ENCODE peak calls at places on chromosomes 12 and 14, in eight cellular contexts. I is mucosa of descending colon; A is IMR-90; L is lower leg skin; Q is fibroblast of lung; G is progenitor cell of endocrine pancreas; W is cardiac fibroblast; X is activated CD8-positive, alpha-beta T cell treated with anti-CD3 and anti-CD28 coated beads for 36 hours. N is an unnamed sample.
A peak's percentile ranks its signal among the peaks of the same experiment; 100 is the strongest.

GRCh38 chr12:116631619-116632018 is 72.4 kb downstream of the MAP1LC3B2 start:
- DNase-seq in X (no peak), I (no peak), G (no peak), Q (no peak), L (no peak), W (no peak), A (no peak), N (no peak)

GRCh38 chr12:89874146-89874545 is 165.5 kb upstream of the ATP2B1 start:
- DNase-seq in A (peak; percentile 18), X (no peak), G (no peak), W (peak; percentile 18), L (no peak), I (no peak), Q (peak; percentile 51), N (no peak)

GRCh38 chr14:37036669-37037341 is 135.6 kb downstream of the SLC25A21 start:
- DNase-seq in X (no peak), W (no peak), Q (peak; percentile 63), G (no peak), L (no peak), A (peak; percentile 41), I (no peak), N (no peak)

GRCh38 chr14:54438703-54439102 is 2.5 kb downstream of the CNIH1 start:
- DNase-seq in A (no peak), W (no peak), G (no peak), I (no peak), X (no peak), L (no peak), Q (no peak), N (no peak)

GRCh38 chr12:74539765-74540526 is 2.3 kb downstream of the ATXN7L3B start:
- DNase-seq in G (no peak), W (peak; percentile 5), L (no peak), A (no peak), I (no peak), Q (no peak), X (no peak), N (no peak)

GRCh38 chr12:108773798-108774788 is 42.8 kb upstream of the CORO1C start:
- DNase-seq in Q (peak; percentile 85), A (peak; percentile 68), L (peak; percentile 95), G (no peak), W (peak; percentile 94), I (peak; percentile 88), X (no peak), N (no peak)

GRCh38 chr14:101719708-101720107 is 41.8 kb upstream of the PPP2R5C start:
- DNase-seq in A (no peak), Q (no peak), X (no peak), W (no peak), G (no peak), L (peak; percentile 72), I (no peak), N (no peak)

GRCh38 chr12:117842630-117843029 is 126.2 kb downstream of the KSR2 start:
- DNase-seq in W (no peak), L (no peak), G (no peak), Q (no peak), I (no peak), A (no peak), X (no peak), N (no peak)

GRCh38 chr14:100222219-100223093 is 16.5 kb upstream of the YY1 start:
- DNase-seq in G (no peak), I (peak; percentile 62), W (no peak), Q (no peak), A (no peak), X (no peak), L (no peak), N (no peak)

GRCh38 chr12:66920205-66920604 is 241.3 kb upstream of the GRIP1 start:
- DNase-seq in X (no peak), I (no peak), A (no peak), Q (no peak), L (no peak), G (no peak), W (no peak), N (no peak)

GRCh38 chr14:99784508-99784907 is 8.7 kb upstream of the EML1 start:
- DNase-seq in G (no peak), Q (no peak), L (peak; percentile 60), I (no peak), A (no peak), W (no peak), X (no peak), N (no peak)

GRCh38 chr14:93299831-93300230 is 33.0 kb downstream of the BTBD7 start:
- DNase-seq in Q (no peak), G (no peak), X (no peak), A (no peak), L (no peak), W (peak; percentile 63), I (no peak), N (no peak)

GRCh38 chr12:62911288-62911687 is 23.7 kb downstream of the PPM1H start:
- DNase-seq in A (no peak), L (no peak), Q (no peak), X (no peak), W (no peak), I (no peak), G (no peak), N (no peak)

GRCh38 chr14:35631071-35631805 is 97.3 kb downstream of the INSM2 start:
- DNase-seq in A (peak; percentile 2), X (no peak), L (no peak), Q (no peak), I (no peak), G (no peak), W (no peak), N (no peak)

GRCh38 chr12:749871-750270 is 2.5 kb upstream of the WNK1 start:
- DNase-seq in W (no peak), L (no peak), I (no peak), G (no peak), A (no peak), Q (no peak), X (no peak), N (no peak)

GRCh38 chr14:98210045-98210678 is 1061.8 kb downstream of the BCL11B start:
- DNase-seq in L (no peak), X (peak; percentile 81), Q (no peak), I (peak; percentile 64), A (no peak), G (no peak), W (no peak), N (no peak)

GRCh38 chr14:69266572-69267345 is 6.8 kb downstream of the GALNT16 start:
- DNase-seq in L (no peak), I (no peak), G (no peak), X (no peak), A (no peak), Q (no peak), W (no peak), N (no peak)

GRCh38 chr12:62347922-62348650 is 87.9 kb downstream of the USP15 start:
- DNase-seq in X (no peak), W (no peak), Q (peak; percentile 39), I (no peak), G (no peak), L (no peak), A (peak; percentile 56), N (no peak)

GRCh38 chr14:91315844-91316267 is 71.4 kb upstream of the GPR68 start:
- DNase-seq in A (no peak), I (peak; percentile 86), G (no peak), W (no peak), Q (no peak), X (peak; percentile 98), L (no peak), N (peak; percentile 67)

DNA sequence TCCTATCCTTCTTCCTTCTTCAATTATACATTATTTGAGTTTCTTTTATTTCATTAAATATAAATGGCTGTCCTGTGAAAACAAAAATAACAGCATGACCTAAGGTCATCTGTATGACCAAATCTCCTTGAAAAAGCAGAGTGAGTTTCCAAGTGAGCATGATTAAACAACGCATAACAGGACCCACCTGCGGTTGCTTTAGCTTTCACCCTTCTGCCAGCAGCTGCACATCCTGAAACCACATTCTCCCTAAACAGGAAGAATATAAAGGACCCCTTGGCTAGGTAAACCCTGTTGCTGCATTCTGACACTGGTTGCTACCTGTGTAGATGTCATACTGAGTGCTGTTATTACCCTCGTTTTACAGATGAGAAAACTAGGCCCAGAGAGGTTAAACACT is 42.8 kb upstream of the CPM start:
- DNase-seq in W (no peak), L (no peak), Q (no peak), G (no peak), X (no peak), I (no peak), A (no peak), N (no peak)
- TF ChIP-seq CTCF in W (no peak), L (no peak), Q (no peak), G (no peak), X (no peak), I (no peak), A (no peak), N (no peak)

DNA sequence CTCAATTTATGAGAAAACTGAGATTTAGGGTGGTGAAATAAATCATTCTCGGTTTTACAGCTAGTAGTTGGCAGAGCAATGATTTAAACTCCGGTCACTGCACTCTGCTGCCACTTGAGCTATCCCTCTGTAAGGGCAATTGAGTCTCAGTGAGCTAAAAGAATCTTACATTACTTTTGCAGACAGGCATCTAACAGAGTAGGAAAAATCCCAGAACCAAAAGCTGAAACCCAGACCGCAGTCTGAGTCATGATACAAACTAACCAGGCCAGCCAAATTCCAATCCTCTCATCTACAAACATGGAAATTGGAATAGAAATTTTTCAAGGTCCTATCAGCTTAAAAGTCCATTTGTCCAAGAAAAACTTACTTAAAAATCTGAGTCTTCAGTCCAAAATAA is 73.7 kb downstream of the ANKS1B start:
- DNase-seq in L (no peak), I (no peak), G (no peak), W (peak; percentile 83), Q (peak; percentile 84), A (peak; percentile 89), X (no peak), N (no peak)
- TF ChIP-seq CTCF in L (no peak), I (no peak), G (no peak), W (no peak), Q (no peak), A (no peak), X (no peak), N (no peak)

GRCh38 chr12:57897296-57897974 is 43.9 kb upstream of the ATP23 start:
- DNase-seq in L (no peak), I (no peak), W (no peak), A (no peak), X (no peak), G (no peak), Q (no peak), N (no peak)

GRCh38 chr12:57895337-57896138 is 45.8 kb upstream of the ATP23 start:
- DNase-seq in A (peak; percentile 52), L (no peak), Q (no peak), W (no peak), I (no peak), X (no peak), G (no peak), N (no peak)

GRCh38 chr12:57894577-57895292 is 46.6 kb upstream of the ATP23 start:
- DNase-seq in A (no peak), Q (no peak), L (no peak), X (no peak), W (peak; percentile 21), I (no peak), G (no peak), N (no peak)

GRCh38 chr12:57896437-57897201 is 44.7 kb upstream of the ATP23 start:
- DNase-seq in Q (peak; percentile 86), A (peak; percentile 64), X (no peak), L (peak; percentile 96), I (peak; percentile 84), W (peak; percentile 89), G (peak; percentile 42), N (no peak)

GRCh38 chr12:57896139-57896436 is 45.3 kb upstream of the ATP23 start:
- DNase-seq in X (no peak), G (no peak), L (no peak), Q (peak; percentile 63), A (no peak), W (peak; percentile 63), I (no peak), N (no peak)
- TF ChIP-seq CTCF in X (no peak), G (no peak), L (no peak), Q (peak; percentile 28), A (no peak), W (no peak), I (no peak), N (no peak)

GRCh38 chr12:87266305-87266704 is 762.9 kb downstream of the C12orf50 start:
- DNase-seq in I (no peak), L (no peak), G (no peak), X (no peak), Q (no peak), A (no peak), W (no peak), N (no peak)
- TF ChIP-seq CTCF in I (no peak), L (no peak), G (peak; percentile 16), X (no peak), Q (no peak), A (no peak), W (no peak), N (no peak)